ENCODE peak calls at places on chromosomes 6 and 20, in eight cellular contexts. A, V, U, S, K, Z, X and R are unnamed samples.

GRCh38 chr20:15859061-15859460 is 714.2 kb downstream of the KIF16B start:
- DNase-seq in A (no peak), V (no peak), U (no peak), S (no peak), K (no peak), Z (no peak), X (no peak), R (no peak)

GRCh38 chr6:52390361-52390727 is 28.4 kb downstream of the PAQR8 start:
- DNase-seq in A (peak; percentile 75), V (peak; percentile 45), U (peak; percentile 74), S (peak; percentile 73), K (peak; percentile 34), Z (peak; percentile 65), X (peak; percentile 64), R (peak; percentile 77)

GRCh38 chr6:149831380-149831820 is 32.8 kb downstream of the LRP11 start:
- DNase-seq in A (no peak), V (no peak), U (peak; percentile 95), S (no peak), K (no peak), Z (no peak), X (no peak), R (no peak)

GRCh38 chr6:12709116-12709515 is 7.5 kb upstream of the PHACTR1 start:
- DNase-seq in A (no peak), V (no peak), U (no peak), S (no peak), K (no peak), Z (no peak), X (peak; percentile 81), R (no peak)

GRCh38 chr6:52361945-52362442 is at the start of gene PAQR8:
- DNase-seq in A (peak; percentile 84), V (peak; percentile 10), U (no peak), S (peak; percentile 51), K (peak; percentile 97), Z (peak; percentile 66), X (peak; percentile 84), R (peak; percentile 72)

GRCh38 chr20:57072184-57072583 is 194.3 kb downstream of the BMP7 start:
- DNase-seq in A (no peak), V (no peak), U (no peak), S (no peak), K (no peak), Z (no peak), X (peak; percentile 61), R (no peak)

GRCh38 chr20:16654858-16655257 is 75.0 kb upstream of the SNRPB2 start:
- DNase-seq in A (no peak), V (no peak), U (no peak), S (no peak), K (no peak), Z (no peak), X (no peak), R (no peak)

GRCh38 chr6:104326173-104327001 is 533.3 kb downstream of the HACE1 start:
- DNase-seq in A (peak; percentile 29), V (no peak), U (no peak), S (no peak), K (no peak), Z (no peak), X (peak; percentile 81), R (peak; percentile 22)

GRCh38 chr20:55140631-55141030 is 665.2 kb downstream of the DOK5 start:
- DNase-seq in A (no peak), V (no peak), U (no peak), S (no peak), K (no peak), Z (no peak), X (no peak), R (no peak)

GRCh38 chr20:5168582-5169396 is 42.0 kb downstream of the CDS2 start:
- DNase-seq in A (no peak), V (no peak), U (no peak), S (peak; percentile 38), K (no peak), Z (peak; percentile 72), X (peak; percentile 54), R (peak; percentile 49)

DNA sequence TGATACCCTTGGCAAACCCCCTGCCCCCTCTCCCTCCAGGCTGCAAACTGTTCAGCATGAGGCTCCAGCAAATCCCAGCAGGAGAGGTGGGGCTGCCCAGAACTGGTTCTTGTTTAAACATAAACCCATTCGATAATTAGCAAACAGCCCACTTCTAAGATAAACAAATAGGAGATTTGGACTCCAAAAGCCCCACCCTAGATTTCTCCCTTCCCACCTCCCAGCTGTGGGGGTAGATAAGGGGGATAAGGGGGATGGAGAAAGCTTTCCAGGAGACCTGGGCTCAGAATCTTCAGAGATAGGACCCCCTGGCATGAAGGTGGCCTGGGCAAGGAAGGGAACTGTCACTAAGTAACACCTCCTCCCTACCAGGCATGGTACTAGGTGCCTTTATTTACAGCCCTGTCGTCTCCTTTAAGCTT is 4.8 kb downstream of the SDC4 start:
- DNase-seq in A (peak; percentile 61), V (no peak), U (peak; percentile 76), S (no peak), K (no peak), Z (no peak), X (no peak), R (peak; percentile 34)
- H4K20me1 ChIP-seq in A (peaks cover 7% of the 10 kb centered on the region), V (no peaks in the 10 kb centered on the region), U (peaks cover 8% of the 10 kb centered on the region), S (peaks cover 42% of the 10 kb centered on the region), K (peaks cover 8% of the 10 kb centered on the region), Z (no peaks in the 10 kb centered on the region), X (no peaks in the 10 kb centered on the region), R (peaks cover 6% of the 10 kb centered on the region)

DNA sequence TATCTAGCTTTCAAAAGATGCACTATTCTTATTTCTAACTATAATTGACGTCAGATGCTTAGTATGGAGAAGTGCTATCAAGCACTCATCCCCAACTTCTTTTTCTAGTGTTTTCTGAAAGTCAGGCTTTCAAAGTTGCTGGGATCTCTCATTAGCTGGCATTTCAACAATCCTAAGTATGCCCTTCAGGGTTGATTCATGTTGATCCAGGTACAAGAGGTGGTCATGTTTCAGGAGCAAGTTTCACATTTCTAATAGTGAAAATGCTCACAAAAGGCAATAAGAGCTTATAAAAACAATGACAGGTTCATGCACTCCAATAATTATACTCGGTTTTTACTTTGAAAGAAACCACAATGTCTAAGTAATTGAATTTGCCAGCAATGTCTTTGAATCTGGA is 193.7 kb upstream of the KHDRBS2 start:
- DNase-seq in A (no peak), V (no peak), U (no peak), S (no peak), K (no peak), Z (no peak), X (no peak), R (no peak)
- H3K27ac ChIP-seq in A (no peak overlapping the region), V (no peak overlapping the region), U (no peak overlapping the region), S (no peak overlapping the region), K (no peak overlapping the region), Z (no peak overlapping the region), X (no peak overlapping the region), R (no peak overlapping the region)

DNA sequence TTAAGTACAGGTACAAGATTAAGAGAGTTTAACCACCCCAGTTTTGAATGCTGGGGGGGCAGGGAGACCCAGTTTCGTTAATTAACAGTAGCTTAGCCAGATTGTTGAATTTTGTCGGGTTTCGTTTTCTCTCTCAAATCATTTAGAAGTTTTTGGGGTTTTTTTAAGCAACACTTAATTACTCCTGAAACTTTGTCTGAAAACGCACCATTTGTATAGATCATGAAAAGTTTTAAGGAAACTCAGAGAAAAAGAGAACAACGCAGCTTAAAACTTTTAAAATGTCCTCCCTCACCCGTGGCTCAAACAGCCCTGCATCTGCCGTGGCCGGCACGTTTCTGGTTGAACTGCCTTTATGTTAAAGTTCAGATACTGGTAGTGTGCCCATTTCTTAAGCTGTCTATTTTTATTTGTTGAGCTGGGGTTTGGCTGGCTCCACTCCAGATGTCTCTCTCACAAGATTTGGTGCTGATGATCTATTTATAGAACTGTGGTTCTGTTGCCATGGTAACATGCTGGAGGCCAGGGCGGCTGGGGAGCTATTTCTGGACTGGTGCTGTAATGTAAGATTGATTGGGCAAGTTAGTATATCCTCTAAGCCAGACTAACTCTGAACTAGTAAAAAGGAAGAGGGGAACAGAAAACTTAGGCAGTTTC is 55.1 kb downstream of the GNAS start:
- DNase-seq in A (peak; percentile 88), V (no peak), U (peak; percentile 50), S (peak; percentile 99), K (peak; percentile 64), Z (peak; percentile 97), X (peak; percentile 100), R (peak; percentile 92)
- H3K4me3 ChIP-seq in A (no peak overlapping the region), V (no peak overlapping the region), U (no peak overlapping the region), S (no peak overlapping the region), K (no peak overlapping the region), Z (no peak overlapping the region), X (peak overlapping the region; percentile 61), R (peak overlapping the region; percentile 17)

GRCh38 chr6:2784930-2785329 is 19.7 kb downstream of the WRNIP1 start:
- DNase-seq in A (no peak), V (no peak), U (no peak), S (no peak), K (no peak), Z (no peak), X (no peak), R (no peak)
- H4K20me1 ChIP-seq in A (no peaks in the 10 kb centered on the region), V (no peaks in the 10 kb centered on the region), U (no peaks in the 10 kb centered on the region), S (peaks cover 13% of the 10 kb centered on the region), K (peaks cover 9% of the 10 kb centered on the region), Z (no peaks in the 10 kb centered on the region), X (no peaks in the 10 kb centered on the region), R (no peaks in the 10 kb centered on the region)

DNA sequence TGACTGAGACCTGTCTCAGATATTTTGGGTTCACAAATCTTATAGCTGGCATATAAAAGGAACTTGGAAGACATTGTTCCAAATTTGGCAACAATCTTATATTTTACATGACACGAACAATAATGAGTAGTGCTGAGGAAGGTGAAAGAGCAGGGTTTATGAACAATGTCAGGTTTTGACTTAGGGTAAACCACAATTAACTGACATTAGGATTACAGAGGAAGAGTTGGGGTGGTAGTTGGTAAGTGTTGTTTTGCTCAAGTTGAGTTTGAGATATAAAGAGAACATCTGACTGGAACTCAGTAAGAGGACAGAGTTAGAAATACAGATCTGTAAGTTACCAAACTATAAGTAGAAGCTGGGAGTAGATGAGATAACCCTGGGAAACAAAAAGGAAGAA is 15.2 kb downstream of the RTN4IP1 start:
- DNase-seq in A (no peak), V (no peak), U (no peak), S (no peak), K (no peak), Z (no peak), X (no peak), R (no peak)
- H3K27ac ChIP-seq in A (no peak overlapping the region), V (no peak overlapping the region), U (no peak overlapping the region), S (no peak overlapping the region), K (no peak overlapping the region), Z (no peak overlapping the region), X (no peak overlapping the region), R (no peak overlapping the region)

DNA sequence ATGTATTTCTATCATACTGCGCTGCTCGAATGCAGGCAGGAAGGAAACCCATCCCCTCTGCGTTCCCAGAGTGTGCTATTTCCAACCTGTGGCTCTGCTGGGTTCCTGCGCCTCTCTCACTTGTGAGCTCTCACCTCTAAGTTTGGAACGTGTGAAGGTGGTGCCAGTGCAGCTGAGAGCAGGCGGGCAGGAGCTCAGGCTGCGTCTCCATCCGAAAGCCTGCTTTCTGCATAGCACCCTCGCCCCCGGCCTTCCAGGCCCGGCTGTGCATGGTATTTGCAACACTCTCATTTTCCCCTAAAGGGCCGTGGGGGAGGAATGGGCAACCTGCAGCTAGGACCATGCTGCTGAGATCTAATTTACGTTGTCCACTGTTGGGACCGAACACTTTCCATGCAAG is 288.0 kb upstream of the TSHZ2 start:
- DNase-seq in A (no peak), V (no peak), U (no peak), S (no peak), K (no peak), Z (no peak), X (no peak), R (no peak)
- H3K4me3 ChIP-seq in A (no peak overlapping the region), V (no peak overlapping the region), U (no peak overlapping the region), S (no peak overlapping the region), K (no peak overlapping the region), Z (no peak overlapping the region), X (no peak overlapping the region), R (no peak overlapping the region)